ENCODE peak calls at places on chromosome 2, in six cellular contexts. Z is activated naive CD4-positive, alpha-beta T cell treated with anti-CD3 and anti-CD28 coated beads, Interleukin-2, amount 10 ng/mL, durations not matched to agents 7 days and 5 days; I is astrocyte of the spinal cord; F is GM03348; H is amygdala; M is D341Med. Y is an unnamed sample.

GRCh38 chr2:172344159-172344558 is 83.2 kb upstream of the ITGA6 start:
- DNase-seq in Z (no peak), I (no peak), F (no peak), H (no peak), M (no peak), Y (no peak)

GRCh38 chr2:15223887-15224286 is 337.2 kb downstream of the NBAS start:
- DNase-seq in Z (no peak), I (peak; percentile 73), F (peak; percentile 79), H (no peak), M (no peak), Y (no peak)

GRCh38 chr2:85758361-85759256 is 4.8 kb downstream of the ATOH8 start:
- DNase-seq in Z (no peak), I (no peak), F (no peak), H (no peak), M (no peak), Y (peak; percentile 59)

GRCh38 chr2:44579837-44580230 is 218.1 kb downstream of the CAMKMT start:
- DNase-seq in Z (no peak), I (no peak), F (no peak), H (no peak), M (no peak), Y (no peak)

GRCh38 chr2:27489118-27489497 is 435 bp downstream of the IFT172 start:
- DNase-seq in Z (peak; percentile 25), I (no peak), F (peak; percentile 31), H (no peak), M (peak; percentile 37), Y (no peak)

GRCh38 chr2:159002465-159003130 is 34.2 kb downstream of the TANC1 start:
- DNase-seq in Z (no peak), I (no peak), F (no peak), H (no peak), M (no peak), Y (no peak)

GRCh38 chr2:218432676-218433365 is 13.9 kb downstream of the VIL1 start:
- DNase-seq in Z (no peak), I (no peak), F (peak; percentile 2), H (no peak), M (no peak), Y (no peak)

GRCh38 chr2:226985227-226985946 is 149.5 kb downstream of the RHBDD1 start:
- DNase-seq in Z (peak; percentile 38), I (peak; percentile 80), F (peak; percentile 78), H (no peak), M (peak; percentile 49), Y (peak; percentile 44)

GRCh38 chr2:162579169-162579568 is 235.2 kb downstream of the GCA start:
- DNase-seq in Z (no peak), I (no peak), F (no peak), H (no peak), M (no peak), Y (no peak)

GRCh38 chr2:48600204-48600813 is 17.3 kb upstream of the GTF2A1L start:
- DNase-seq in Z (no peak), I (peak; percentile 56), F (peak; percentile 50), H (no peak), M (peak; percentile 39), Y (no peak)

GRCh38 chr2:9914384-9915065 is 37.0 kb upstream of the GRHL1 start:
- DNase-seq in Z (peak; percentile 24), I (peak; percentile 81), F (peak; percentile 55), H (no peak), M (no peak), Y (no peak)

GRCh38 chr2:127205211-127206140 is 14.6 kb downstream of the CYP27C1 start:
- DNase-seq in Z (no peak), I (no peak), F (no peak), H (no peak), M (no peak), Y (peak; percentile 64)

GRCh38 chr2:203623104-203623503 is 83.3 kb upstream of the CD28 start:
- DNase-seq in Z (no peak), I (peak; percentile 95), F (peak; percentile 90), H (no peak), M (no peak), Y (no peak)

GRCh38 chr2:23122681-23123080 is 262.3 kb upstream of the KLHL29 start:
- DNase-seq in Z (no peak), I (no peak), F (no peak), H (no peak), M (no peak), Y (no peak)

GRCh38 chr2:11723061-11723371 is 23.4 kb upstream of the LPIN1 start:
- DNase-seq in Z (no peak), I (no peak), F (no peak), H (no peak), M (no peak), Y (no peak)

GRCh38 chr2:101842471-101842870 is 145.0 kb downstream of the MAP4K4 start:
- DNase-seq in Z (no peak), I (no peak), F (no peak), H (no peak), M (no peak), Y (no peak)

GRCh38 chr2:143909577-143909976 is 610.3 kb downstream of the ZEB2 start:
- DNase-seq in Z (no peak), I (no peak), F (no peak), H (no peak), M (no peak), Y (no peak)

GRCh38 chr2:109164739-109165221 is 35.8 kb downstream of the SH3RF3 start:
- DNase-seq in Z (no peak), I (peak; percentile 74), F (peak; percentile 53), H (no peak), M (no peak), Y (no peak)

GRCh38 chr2:220318508-220318907 is 691.1 kb downstream of the SLC4A3 start:
- DNase-seq in Z (no peak), I (no peak), F (no peak), H (no peak), M (no peak), Y (no peak)

GRCh38 chr2:224156436-224156835 is 117.3 kb upstream of the SERPINE2 start:
- DNase-seq in Z (no peak), I (no peak), F (no peak), H (no peak), M (no peak), Y (no peak)

GRCh38 chr2:111188681-111189080 is 68.0 kb downstream of the BCL2L11 start:
- DNase-seq in Z (no peak), I (no peak), F (no peak), H (no peak), M (no peak), Y (no peak)

GRCh38 chr2:9178905-9179571 is 27.6 kb upstream of the ASAP2 start:
- DNase-seq in Z (no peak), I (peak; percentile 91), F (peak; percentile 75), H (no peak), M (no peak), Y (no peak)

GRCh38 chr2:181679544-181679979 is 755 bp downstream of the NEUROD1 start:
- DNase-seq in Z (no peak), I (no peak), F (no peak), H (no peak), M (no peak), Y (no peak)

GRCh38 chr2:133566967-133567645 is 1.2 kb downstream of the NCKAP5 start:
- DNase-seq in Z (no peak), I (peak; percentile 74), F (peak; percentile 67), H (no peak), M (no peak), Y (peak; percentile 29)

GRCh38 chr2:36322108-36322507 is 33.5 kb upstream of the CRIM1 start:
- DNase-seq in Z (no peak), I (peak; percentile 65), F (peak; percentile 48), H (no peak), M (peak; percentile 40), Y (no peak)

GRCh38 chr2:96105152-96105915 is 11.0 kb downstream of the ADRA2B start:
- DNase-seq in Z (peak; percentile 2), I (no peak), F (no peak), H (no peak), M (no peak), Y (no peak)

GRCh38 chr2:106536490-106536889 is 49.3 kb downstream of the CD8B2 start:
- DNase-seq in Z (no peak), I (no peak), F (no peak), H (no peak), M (no peak), Y (no peak)

GRCh38 chr2:241619602-241620418 is 17.1 kb downstream of the THAP4 start:
- DNase-seq in Z (no peak), I (no peak), F (no peak), H (no peak), M (no peak), Y (no peak)

GRCh38 chr2:46963210-46963609 is 47.6 kb upstream of the MCFD2 start:
- DNase-seq in Z (no peak), I (no peak), F (no peak), H (no peak), M (no peak), Y (no peak)

GRCh38 chr2:237060518-237061312 is 25.0 kb upstream of the COPS8 start:
- DNase-seq in Z (peak; percentile 42), I (peak; percentile 75), F (peak; percentile 85), H (no peak), M (peak; percentile 79), Y (peak; percentile 54)

GRCh38 chr2:39227628-39228412 is 15.9 kb downstream of the CDKL4 start:
- DNase-seq in Z (peak; percentile 90), I (peak; percentile 75), F (peak; percentile 81), H (peak; percentile 7), M (peak; percentile 81), Y (peak; percentile 80)

GRCh38 chr2:99780276-99780675 is 290.5 kb upstream of the REV1 start:
- DNase-seq in Z (no peak), I (no peak), F (no peak), H (no peak), M (no peak), Y (no peak)

GRCh38 chr2:37858197-37858711 is 66.8 kb upstream of the RMDN2 start:
- DNase-seq in Z (no peak), I (peak; percentile 63), F (peak; percentile 80), H (no peak), M (no peak), Y (peak; percentile 37)

GRCh38 chr2:208638059-208638458 is 231.5 kb downstream of the PTH2R start:
- DNase-seq in Z (no peak), I (no peak), F (no peak), H (no peak), M (no peak), Y (no peak)

GRCh38 chr2:241081643-241082337 is 20.3 kb downstream of the MTERF4 start:
- DNase-seq in Z (no peak), I (no peak), F (no peak), H (no peak), M (no peak), Y (no peak)

GRCh38 chr2:105936954-105937353 is 192.2 kb downstream of the NCK2 start:
- DNase-seq in Z (no peak), I (no peak), F (no peak), H (no peak), M (no peak), Y (no peak)

GRCh38 chr2:20488136-20488705 is 41.3 kb downstream of the RHOB start:
- DNase-seq in Z (no peak), I (peak; percentile 39), F (no peak), H (no peak), M (peak; percentile 15), Y (no peak)

GRCh38 chr2:196259507-196260481 is 88.4 kb upstream of the STK17B start:
- DNase-seq in Z (peak; percentile 68), I (peak; percentile 87), F (peak; percentile 28), H (no peak), M (no peak), Y (peak; percentile 46)

GRCh38 chr2:174180165-174180724 is 68.1 kb downstream of the OLA1 start:
- DNase-seq in Z (no peak), I (no peak), F (no peak), H (no peak), M (no peak), Y (no peak)

Y was measured in BE2C.